ENCODE peak calls at places on chromosomes 2 and 18, in five cellular contexts. K, I, L, H and A are unnamed samples.
A peak's percentile ranks its signal among the peaks of the same experiment; 100 is the strongest.

GRCh38 chr18:75896865-75897264 is 469.4 kb upstream of the SMIM21 start:
- DNase-seq in I (no peak), K (no peak), L (no peak), H (no peak), A (no peak)

GRCh38 chr18:74990563-74991081 is 218.3 kb downstream of the PTGR3 start:
- DNase-seq in K (no peak), H (no peak), I (peak; percentile 37), L (no peak), A (no peak)

GRCh38 chr2:95531254-95531771 is 46.8 kb upstream of the TRIM43B start:
- DNase-seq in K (no peak), I (no peak), L (no peak), H (no peak), A (no peak)

GRCh38 chr18:5894613-5895299 is 566 bp downstream of the TMEM200C start:
- DNase-seq in I (no peak), H (peak; percentile 79), L (no peak), K (no peak), A (no peak)

GRCh38 chr2:88626171-88627054 is 851 bp downstream of the EIF2AK3 start:
- DNase-seq in K (no peak), I (peak; percentile 31), H (peak; percentile 90), L (no peak), A (no peak)

GRCh38 chr2:69013837-69014796 is 1.1 kb downstream of the ANTXR1 start:
- DNase-seq in K (no peak), I (peak; percentile 45), L (peak; percentile 37), H (no peak), A (no peak)

GRCh38 chr2:223306371-223306770 is 254.4 kb downstream of the KCNE4 start:
- DNase-seq in L (peak; percentile 51), I (peak; percentile 44), K (no peak), H (no peak), A (no peak)

GRCh38 chr2:653645-654425 is 23.4 kb downstream of the TMEM18 start:
- DNase-seq in K (peak; percentile 77), H (no peak), L (no peak), I (no peak), A (peak; percentile 84)

GRCh38 chr18:32321826-32322225 is 132.0 kb downstream of the MEP1B start:
- DNase-seq in I (no peak), L (no peak), H (no peak), K (no peak), A (no peak)

GRCh38 chr18:32907656-32908441 is 135.0 kb upstream of the KLHL14 start:
- DNase-seq in I (no peak), H (no peak), L (no peak), K (no peak), A (peak; percentile 53)

GRCh38 chr2:184683923-184684322 is 85.6 kb downstream of the ZNF804A start:
- DNase-seq in H (no peak), K (no peak), I (no peak), L (no peak), A (no peak)

GRCh38 chr2:98912221-98912851 is 23.7 kb downstream of the CRACDL start:
- DNase-seq in I (peak; percentile 91), K (peak; percentile 87), L (peak; percentile 92), H (peak; percentile 84), A (no peak)

GRCh38 chr2:219269362-219270054 is 9.7 kb upstream of the DNAJB2 start:
- DNase-seq in I (no peak), K (no peak), H (peak; percentile 81), L (no peak), A (no peak)

GRCh38 chr18:69840445-69840844 is 107.2 kb downstream of the CD226 start:
- DNase-seq in H (no peak), L (no peak), K (no peak), I (no peak), A (no peak)

GRCh38 chr2:109371481-109372170 is 242.1 kb downstream of the SEPTIN10 start:
- DNase-seq in I (no peak), H (peak; percentile 49), K (peak; percentile 71), L (no peak), A (no peak)

GRCh38 chr18:23932385-23933067 is 82.0 kb upstream of the TTC39C start:
- DNase-seq in K (no peak), L (no peak), I (no peak), H (no peak), A (no peak)

GRCh38 chr2:156338578-156338977 is 6.1 kb upstream of the NR4A2 start:
- DNase-seq in L (no peak), K (no peak), I (no peak), H (no peak), A (no peak)

GRCh38 chr2:12883911-12884310 is 167.2 kb downstream of the TRIB2 start:
- DNase-seq in K (no peak), I (peak; percentile 39), L (peak; percentile 22), H (no peak), A (no peak)